ENCODE peak calls at places on chromosomes 12 and 14, in six cellular contexts. J is stimulated activated CD4-positive, alpha-beta T cell treated with anti-CD3 and anti-CD28 coated beads, Interleukin-1b, Interleukin-23, amount 100 ng/mL, for 4 hours; I is ELF-1; C is head of caudate nucleus; D is fibroblast of lung; L is upper lobe of left lung. Z is an unnamed sample.

GRCh38 chr14:32081901-32082300 is 4.8 kb downstream of the ARHGAP5 start:
- DNase-seq in J (no peak), I (no peak), C (no peak), D (no peak), L (no peak), Z (no peak)

GRCh38 chr12:3882896-3883564 is 9.8 kb upstream of the PARP11 start:
- DNase-seq in J (no peak), I (no peak), C (no peak), D (peak; percentile 31), L (no peak), Z (no peak)

GRCh38 chr12:57476162-57476992 is 3.3 kb downstream of the ARHGAP9 start:
- DNase-seq in J (peak; percentile 55), I (no peak), C (no peak), D (no peak), L (peak; percentile 86), Z (no peak)

GRCh38 chr14:20632831-20633771 is 8.4 kb downstream of the OR6S1 start:
- DNase-seq in J (peak; percentile 56), I (peak; percentile 95), C (no peak), D (peak; percentile 65), L (no peak), Z (peak; percentile 86)

GRCh38 chr14:29724991-29725390 is 202.7 kb downstream of the PRKD1 start:
- DNase-seq in J (no peak), I (no peak), C (no peak), D (peak; percentile 98), L (no peak), Z (no peak)

GRCh38 chr12:119090865-119091264 is 87.9 kb upstream of the HSPB8 start:
- DNase-seq in J (no peak), I (peak; percentile 34), C (no peak), D (no peak), L (no peak), Z (no peak)

GRCh38 chr12:6201199-6201608 is 1.0 kb downstream of the CD9 start:
- DNase-seq in J (no peak), I (peak; percentile 42), C (no peak), D (no peak), L (peak; percentile 85), Z (no peak)

GRCh38 chr14:105059035-105059916 is 6.0 kb downstream of the GPR132 start:
- DNase-seq in J (no peak), I (peak; percentile 53), C (no peak), D (no peak), L (peak; percentile 79), Z (no peak)

GRCh38 chr14:105860615-105861580 is 334.5 kb downstream of the TMEM121 start:
- DNase-seq in J (no peak), I (no peak), C (peak; percentile 5), D (no peak), L (peak; percentile 79), Z (no peak)

GRCh38 chr12:119781804-119782203 is 95.3 kb downstream of the CIT start:
- DNase-seq in J (no peak), I (no peak), C (no peak), D (no peak), L (no peak), Z (no peak)

GRCh38 chr12:93851245-93851665 is 174.1 kb downstream of the CRADD start:
- DNase-seq in J (no peak), I (no peak), C (no peak), D (no peak), L (no peak), Z (no peak)

Z was measured in RCC 7860.